ENCODE peak calls at places on chromosome 22, in five cellular contexts. Z, O, I, H and A are unnamed samples.

GRCh38 chr22:22710719-22711531 is 66.5 kb downstream of the GGTLC2 start:
- DNase-seq in H (peak; percentile 73), Z (peak; percentile 78), I (peak; percentile 32), O (no peak), A (no peak)

GRCh38 chr22:19635644-19636043 is 78.7 kb upstream of the SEPTIN5 start:
- DNase-seq in I (no peak), H (no peak), Z (no peak), O (no peak), A (no peak)

GRCh38 chr22:40416267-40416570 is 45.8 kb downstream of the SGSM3 start:
- DNase-seq in I (no peak), O (no peak), Z (no peak), H (no peak), A (no peak)

GRCh38 chr22:48488149-48488551 is 1339.5 kb downstream of the BRD1 start:
- DNase-seq in Z (no peak), H (no peak), I (no peak), O (no peak), A (no peak)

GRCh38 chr22:48824673-48825651 is 1002.7 kb downstream of the BRD1 start:
- DNase-seq in H (no peak), Z (no peak), O (no peak), I (peak; percentile 43), A (no peak)

GRCh38 chr22:38169116-38169515 is 12.5 kb downstream of the PLA2G6 start:
- DNase-seq in O (no peak), I (no peak), H (no peak), Z (no peak), A (no peak)

GRCh38 chr22:31097941-31098632 is 9.3 kb downstream of the SELENOM start:
- DNase-seq in O (no peak), Z (no peak), I (no peak), H (no peak), A (no peak)

GRCh38 chr22:26466196-26466595 is 17.4 kb downstream of the HPS4 start:
- DNase-seq in I (no peak), H (no peak), Z (no peak), O (no peak), A (no peak)

GRCh38 chr22:20205964-20206708 is 55.3 kb upstream of the CCDC188 start:
- DNase-seq in H (peak; percentile 51), Z (peak; percentile 34), O (peak; percentile 35), I (peak; percentile 11), A (peak; percentile 72)

GRCh38 chr22:44211256-44211945 is 30.7 kb downstream of the PARVG start:
- DNase-seq in Z (no peak), H (no peak), I (no peak), O (no peak), A (no peak)

GRCh38 chr22:43862074-43862881 is at the start of gene SULT4A1:
- DNase-seq in Z (no peak), O (no peak), I (peak; percentile 79), H (no peak), A (no peak)

GRCh38 chr22:24994070-24994763 is 41.7 kb downstream of the KIAA1671 start:
- DNase-seq in O (no peak), H (no peak), Z (no peak), I (peak; percentile 19), A (no peak)

GRCh38 chr22:31084811-31085492 is 3.8 kb downstream of the SMTN start:
- DNase-seq in H (peak; percentile 84), Z (peak; percentile 81), O (peak; percentile 52), I (no peak), A (peak; percentile 95)